ENCODE peak calls at places on chromosome 12, in six cellular contexts. C is upper lobe of right lung; N is pulmonary artery endothelial cell; R is H7; A is hypothalamus; J is activated T-helper 1 cell treated with anti-CD3 and anti-CD28 coated beads, Interleukin-2, amount 50 U/mL, for 16 hours. Q is an unnamed sample.

GRCh38 chr12:91387461-91388134 is 205.0 kb upstream of the DCN start:
- DNase-seq in C (no peak), N (no peak), R (no peak), A (no peak), J (no peak), Q (no peak)

GRCh38 chr12:132310181-132311040 is 19.0 kb downstream of the GALNT9 start:
- DNase-seq in C (no peak), N (no peak), R (no peak), A (no peak), J (no peak), Q (no peak)

GRCh38 chr12:101876861-101877815 is at the start of gene DRAM1:
- DNase-seq in C (peak; percentile 98), N (peak; percentile 55), R (peak; percentile 93), A (peak; percentile 38), J (peak; percentile 58), Q (peak; percentile 96)

GRCh38 chr12:132218915-132219314 is 74.7 kb downstream of the NOC4L start:
- DNase-seq in C (peak; percentile 53), N (no peak), R (peak; percentile 96), A (no peak), J (peak; percentile 7), Q (no peak)

GRCh38 chr12:50101663-50102062 is 2.1 kb upstream of the GPD1 start:
- DNase-seq in C (no peak), N (no peak), R (peak; percentile 85), A (no peak), J (no peak), Q (peak; percentile 55)

GRCh38 chr12:120222288-120222832 is 21.4 kb upstream of the RPLP0 start:
- DNase-seq in C (no peak), N (no peak), R (peak; percentile 39), A (no peak), J (no peak), Q (no peak)

GRCh38 chr12:9707864-9708808 is 24.8 kb downstream of the CLECL1 start:
- DNase-seq in C (no peak), N (peak; percentile 19), R (peak; percentile 22), A (peak; percentile 2), J (peak; percentile 44), Q (no peak)

GRCh38 chr12:90945070-90945649 is 9.8 kb downstream of the CCER1 start:
- DNase-seq in C (no peak), N (no peak), R (no peak), A (no peak), J (no peak), Q (no peak)